ENCODE peak calls at places on chromosomes 6 and 20, in four cellular contexts. One of them, this sample, is unnamed.

GRCh38 chr6:108805611-108806181 is 42.5 kb upstream of the ARMC2 start:
- DNase-seq in fibroblast of lung: no peak
- DNase-seq in H9: no peak
- DNase-seq in mesenchymal stem cell: peak; percentile 14
- DNase-seq in this sample: no peak

GRCh38 chr6:108207013-108207412 is 41.2 kb downstream of the NR2E1 start:
- DNase-seq in fibroblast of lung: no peak
- DNase-seq in H9: no peak
- DNase-seq in mesenchymal stem cell: no peak
- DNase-seq in this sample: no peak

GRCh38 chr6:154440022-154440421 is 70.5 kb downstream of the CNKSR3 start:
- DNase-seq in fibroblast of lung: no peak
- DNase-seq in mesenchymal stem cell: no peak
- DNase-seq in H9: no peak
- DNase-seq in this sample: no peak

GRCh38 chr6:9250852-9251251 is 815.5 kb upstream of the SLC35B3 start:
- DNase-seq in H9: peak; percentile 68
- DNase-seq in mesenchymal stem cell: peak; percentile 38
- DNase-seq in fibroblast of lung: peak; percentile 62
- DNase-seq in this sample: peak; percentile 61

GRCh38 chr20:23928353-23928752 is 48.8 kb upstream of the CST5 start:
- DNase-seq in fibroblast of lung: no peak
- DNase-seq in H9: no peak
- DNase-seq in mesenchymal stem cell: no peak
- DNase-seq in this sample: no peak

GRCh38 chr20:9392892-9393857 is 121.2 kb upstream of the LAMP5 start:
- DNase-seq in fibroblast of lung: peak; percentile 61
- DNase-seq in mesenchymal stem cell: peak; percentile 66
- DNase-seq in H9: peak; percentile 76
- DNase-seq in this sample: peak; percentile 40

GRCh38 chr6:34205466-34205865 is 31.2 kb upstream of the HMGA1 start:
- DNase-seq in mesenchymal stem cell: no peak
- DNase-seq in fibroblast of lung: no peak
- DNase-seq in H9: no peak
- DNase-seq in this sample: peak; percentile 74

GRCh38 chr6:116932496-116932895 is 55.5 kb downstream of the RFX6 start:
- DNase-seq in mesenchymal stem cell: no peak
- DNase-seq in H9: no peak
- DNase-seq in fibroblast of lung: no peak
- DNase-seq in this sample: no peak

GRCh38 chr20:9807176-9807575 is 31.7 kb downstream of the PAK5 start:
- DNase-seq in H9: no peak
- DNase-seq in mesenchymal stem cell: no peak
- DNase-seq in fibroblast of lung: no peak
- DNase-seq in this sample: no peak

GRCh38 chr6:91152824-91153223 is 566.0 kb upstream of the MAP3K7 start:
- DNase-seq in H9: no peak
- DNase-seq in mesenchymal stem cell: no peak
- DNase-seq in fibroblast of lung: no peak
- DNase-seq in this sample: no peak

GRCh38 chr20:6863355-6863754 is 95.9 kb downstream of the BMP2 start:
- DNase-seq in H9: no peak
- DNase-seq in fibroblast of lung: no peak
- DNase-seq in mesenchymal stem cell: no peak
- DNase-seq in this sample: no peak

GRCh38 chr6:35214869-35215664 is 1.3 kb downstream of the SCUBE3 start:
- DNase-seq in mesenchymal stem cell: no peak
- DNase-seq in fibroblast of lung: no peak
- DNase-seq in H9: no peak
- DNase-seq in this sample: no peak

GRCh38 chr6:78670802-78671201 is 196.5 kb upstream of the IRAK1BP1 start:
- DNase-seq in mesenchymal stem cell: no peak
- DNase-seq in H9: no peak
- DNase-seq in fibroblast of lung: no peak
- DNase-seq in this sample: no peak

GRCh38 chr20:39004508-39004907 is 42.4 kb downstream of the DHX35 start:
- DNase-seq in mesenchymal stem cell: no peak
- DNase-seq in fibroblast of lung: no peak
- DNase-seq in H9: no peak
- DNase-seq in this sample: peak; percentile 73

GRCh38 chr20:45312241-45312640 is 4.1 kb upstream of the MATN4 start:
- DNase-seq in fibroblast of lung: no peak
- DNase-seq in H9: no peak
- DNase-seq in mesenchymal stem cell: no peak
- DNase-seq in this sample: no peak

GRCh38 chr20:1469925-1470571 is 3.4 kb upstream of the NSFL1C start:
- DNase-seq in mesenchymal stem cell: peak; percentile 99
- DNase-seq in fibroblast of lung: peak; percentile 99
- DNase-seq in H9: peak; percentile 90
- DNase-seq in this sample: peak; percentile 99

GRCh38 chr6:5151955-5152401 is 66.8 kb downstream of the PPP1R3G start:
- DNase-seq in fibroblast of lung: peak; percentile 88
- DNase-seq in H9: no peak
- DNase-seq in mesenchymal stem cell: no peak
- DNase-seq in this sample: peak; percentile 81

GRCh38 chr20:48605364-48606116 is 222.3 kb downstream of the PREX1 start:
- DNase-seq in mesenchymal stem cell: no peak
- DNase-seq in H9: no peak
- DNase-seq in fibroblast of lung: no peak
- DNase-seq in this sample: no peak

GRCh38 chr20:49677777-49678758 is 35.6 kb downstream of the B4GALT5 start:
- DNase-seq in H9: no peak
- DNase-seq in mesenchymal stem cell: no peak
- DNase-seq in fibroblast of lung: no peak
- DNase-seq in this sample: no peak

GRCh38 chr20:57000441-57000968 is 265.9 kb downstream of the BMP7 start:
- DNase-seq in mesenchymal stem cell: no peak
- DNase-seq in H9: no peak
- DNase-seq in fibroblast of lung: no peak
- DNase-seq in this sample: peak; percentile 74

GRCh38 chr6:138965971-138966370 is 22.1 kb downstream of the REPS1 start:
- DNase-seq in mesenchymal stem cell: no peak
- DNase-seq in H9: no peak
- DNase-seq in fibroblast of lung: no peak
- DNase-seq in this sample: no peak

GRCh38 chr6:121559611-121560269 is 124.3 kb downstream of the GJA1 start:
- DNase-seq in fibroblast of lung: no peak
- DNase-seq in H9: no peak
- DNase-seq in mesenchymal stem cell: no peak
- DNase-seq in this sample: no peak

DNA sequence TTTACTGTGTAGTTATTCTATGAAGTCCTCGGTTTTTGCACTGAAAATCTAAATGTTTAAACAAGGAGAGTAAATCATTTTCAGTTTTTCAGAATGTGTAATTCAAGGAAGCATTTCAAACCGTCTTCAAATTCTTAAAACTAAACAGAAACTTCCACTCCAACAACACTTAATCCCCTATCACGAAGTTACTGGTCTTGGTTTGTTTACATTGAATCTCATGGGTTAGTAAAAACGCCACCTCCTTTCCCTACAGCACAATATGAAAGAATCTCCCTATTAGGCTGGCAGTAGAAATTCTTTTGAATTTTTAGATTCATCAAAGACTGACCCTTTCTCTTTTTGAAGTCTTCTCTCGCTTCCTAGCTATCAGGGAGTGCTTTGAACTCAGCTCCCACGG is 192.9 kb downstream of the AIG1 start:
- DNase-seq in mesenchymal stem cell: peak; percentile 57
- DNase-seq in fibroblast of lung: no peak
- DNase-seq in H9: no peak
- DNase-seq in this sample: no peak
- H3K9ac ChIP-seq in mesenchymal stem cell: no peak overlapping the region
- H3K9ac ChIP-seq in fibroblast of lung: no peak overlapping the region
- H3K9ac ChIP-seq in H9: no peak overlapping the region
- H3K9ac ChIP-seq in this sample: no peak overlapping the region

GRCh38 chr6:44061375-44062104 is 65.7 kb downstream of the MRPL14 start:
- DNase-seq in H9: no peak
- DNase-seq in mesenchymal stem cell: peak; percentile 83
- DNase-seq in fibroblast of lung: peak; percentile 80
- DNase-seq in this sample: peak; percentile 73
- H3K9ac ChIP-seq in H9: no peak overlapping the region
- H3K9ac ChIP-seq in mesenchymal stem cell: peak overlapping the region; percentile 0
- H3K9ac ChIP-seq in fibroblast of lung: no peak overlapping the region
- H3K9ac ChIP-seq in this sample: no peak overlapping the region

GRCh38 chr6:32931211-32931610 is 9.6 kb downstream of the HLA-DMB start:
- DNase-seq in H9: no peak
- DNase-seq in mesenchymal stem cell: no peak
- DNase-seq in fibroblast of lung: no peak
- DNase-seq in this sample: no peak
- H3K9ac ChIP-seq in H9: no peak overlapping the region
- H3K9ac ChIP-seq in mesenchymal stem cell: no peak overlapping the region
- H3K9ac ChIP-seq in fibroblast of lung: no peak overlapping the region
- H3K9ac ChIP-seq in this sample: no peak overlapping the region

GRCh38 chr20:5126512-5127203 is at the start of gene CDS2:
- DNase-seq in H9: peak; percentile 100
- DNase-seq in fibroblast of lung: peak; percentile 97
- DNase-seq in mesenchymal stem cell: peak; percentile 98
- DNase-seq in this sample: peak; percentile 99

GRCh38 chr20:5128886-5129285 is 2.1 kb downstream of the CDS2 start:
- DNase-seq in H9: no peak
- DNase-seq in mesenchymal stem cell: peak; percentile 18
- DNase-seq in fibroblast of lung: no peak
- DNase-seq in this sample: no peak

GRCh38 chr20:5131502-5131901 is 4.7 kb downstream of the CDS2 start:
- DNase-seq in fibroblast of lung: no peak
- DNase-seq in mesenchymal stem cell: no peak
- DNase-seq in H9: no peak
- DNase-seq in this sample: no peak

GRCh38 chr20:5127204-5127858 is 523 bp downstream of the CDS2 start:
- DNase-seq in mesenchymal stem cell: peak; percentile 66
- DNase-seq in H9: peak; percentile 74
- DNase-seq in fibroblast of lung: peak; percentile 53
- DNase-seq in this sample: peak; percentile 51

GRCh38 chr20:5127859-5128409 is 1.1 kb downstream of the CDS2 start:
- DNase-seq in mesenchymal stem cell: peak; percentile 13
- DNase-seq in fibroblast of lung: no peak
- DNase-seq in H9: no peak
- DNase-seq in this sample: no peak
- H3K9ac ChIP-seq in mesenchymal stem cell: peak overlapping the region; percentile 93
- H3K9ac ChIP-seq in fibroblast of lung: peak overlapping the region; percentile 33
- H3K9ac ChIP-seq in H9: peak overlapping the region; percentile 85
- H3K9ac ChIP-seq in this sample: peak overlapping the region; percentile 79

DNA sequence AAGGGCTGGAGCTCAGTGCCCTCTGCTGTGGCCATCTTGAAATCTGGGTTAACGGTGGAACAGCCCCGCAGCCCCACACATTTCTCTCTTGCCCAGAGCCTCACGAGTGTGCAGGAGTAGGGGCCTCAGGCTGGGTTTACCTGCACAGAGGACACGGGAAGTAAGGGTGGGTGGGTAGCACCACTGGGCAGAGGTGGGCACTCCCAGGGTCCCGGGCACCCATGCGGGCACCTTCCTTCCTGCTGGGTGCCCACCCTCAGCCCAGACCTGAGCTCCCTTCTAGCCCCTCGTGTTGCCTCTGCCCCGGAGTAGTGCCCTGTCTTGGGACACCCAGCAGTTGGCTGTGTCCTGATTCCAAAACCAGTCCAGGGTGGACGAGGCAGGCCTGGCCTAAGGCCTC is 11.2 kb downstream of the COL9A3 start:
- DNase-seq in fibroblast of lung: no peak
- DNase-seq in H9: no peak
- DNase-seq in mesenchymal stem cell: no peak
- DNase-seq in this sample: no peak
- H3K9ac ChIP-seq in fibroblast of lung: no peak overlapping the region
- H3K9ac ChIP-seq in H9: no peak overlapping the region
- H3K9ac ChIP-seq in mesenchymal stem cell: no peak overlapping the region
- H3K9ac ChIP-seq in this sample: no peak overlapping the region

DNA sequence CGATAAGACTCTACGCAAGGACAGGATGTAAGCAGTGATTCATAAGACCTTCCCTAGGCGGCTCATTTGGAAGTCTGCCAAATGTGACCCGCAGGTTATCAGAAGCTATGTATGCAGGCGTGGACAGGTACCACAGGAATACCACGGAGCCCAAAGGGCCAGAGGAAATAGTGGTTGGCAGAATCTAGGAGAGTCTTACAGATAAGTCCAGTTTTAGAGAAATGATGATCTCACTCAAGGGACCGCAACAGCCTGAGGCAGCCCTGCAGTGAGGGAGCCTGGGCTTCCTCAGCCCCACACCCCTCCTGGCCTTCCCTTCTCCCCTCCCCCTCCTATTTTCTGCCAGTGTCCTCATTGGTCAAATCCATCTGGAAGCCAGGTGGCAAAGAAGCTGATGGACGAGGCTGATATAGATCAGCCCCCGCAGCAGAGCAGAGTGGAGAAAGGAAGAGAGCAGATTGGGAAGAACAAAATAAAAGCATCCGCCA is 110.6 kb downstream of the FNDC1 start:
- DNase-seq in mesenchymal stem cell: no peak
- DNase-seq in H9: peak; percentile 43
- DNase-seq in fibroblast of lung: peak; percentile 46
- DNase-seq in this sample: peak; percentile 85
- H3K9ac ChIP-seq in mesenchymal stem cell: no peak overlapping the region
- H3K9ac ChIP-seq in H9: no peak overlapping the region
- H3K9ac ChIP-seq in fibroblast of lung: no peak overlapping the region
- H3K9ac ChIP-seq in this sample: no peak overlapping the region

GRCh38 chr6:156719720-156720563 is 57.2 kb upstream of the ARID1B start:
- DNase-seq in H9: peak; percentile 65
- DNase-seq in mesenchymal stem cell: peak; percentile 88
- DNase-seq in fibroblast of lung: peak; percentile 90
- DNase-seq in this sample: peak; percentile 93
- H3K9ac ChIP-seq in H9: no peak overlapping the region
- H3K9ac ChIP-seq in mesenchymal stem cell: peak overlapping the region; percentile 88
- H3K9ac ChIP-seq in fibroblast of lung: peak overlapping the region; percentile 53
- H3K9ac ChIP-seq in this sample: peak overlapping the region; percentile 68

DNA sequence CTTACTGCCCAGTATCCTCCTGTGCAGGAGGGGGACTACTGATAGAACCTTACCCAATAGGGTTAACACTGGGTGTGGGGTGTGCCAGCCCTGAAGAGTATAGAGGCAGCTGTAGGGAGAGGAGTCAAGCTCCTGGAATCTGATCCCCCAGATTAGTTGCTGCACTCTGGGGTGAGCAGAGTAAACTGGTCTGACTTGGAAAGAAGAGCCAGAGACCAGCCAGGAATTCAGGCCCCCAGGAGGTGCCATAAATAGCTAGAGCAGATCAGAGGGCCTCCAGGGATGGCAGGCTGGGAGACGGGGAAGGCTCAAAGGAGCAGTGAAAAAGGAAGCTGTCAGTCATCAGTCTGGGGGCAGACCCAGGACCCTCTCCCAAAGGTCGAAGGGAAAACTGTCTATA is 3.5 kb upstream of the APOBEC2 start:
- DNase-seq in fibroblast of lung: no peak
- DNase-seq in mesenchymal stem cell: no peak
- DNase-seq in H9: no peak
- DNase-seq in this sample: no peak
- H3K9ac ChIP-seq in fibroblast of lung: no peak overlapping the region
- H3K9ac ChIP-seq in mesenchymal stem cell: no peak overlapping the region
- H3K9ac ChIP-seq in H9: no peak overlapping the region
- H3K9ac ChIP-seq in this sample: no peak overlapping the region

DNA sequence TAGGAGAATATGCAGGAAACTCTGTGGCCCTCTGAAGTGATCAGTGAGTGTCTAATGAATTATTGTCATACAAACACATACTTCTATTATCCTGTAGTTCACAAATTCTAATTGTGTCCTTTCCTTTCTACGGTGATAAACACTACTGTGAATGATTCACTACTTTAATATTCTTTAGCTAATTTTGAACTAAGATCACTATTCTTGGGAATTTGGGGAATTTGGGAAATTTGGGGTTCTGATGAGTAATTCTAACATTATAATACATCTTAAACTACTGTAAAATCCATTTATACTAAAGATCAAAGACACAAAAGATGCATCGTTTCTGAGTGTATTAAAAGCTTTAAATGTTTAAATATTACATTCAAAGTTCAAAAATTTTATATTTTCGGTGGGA is 1287.2 kb upstream of the CITED2 start:
- DNase-seq in fibroblast of lung: peak; percentile 70
- DNase-seq in H9: no peak
- DNase-seq in mesenchymal stem cell: no peak
- DNase-seq in this sample: no peak
- H3K9ac ChIP-seq in fibroblast of lung: no peak overlapping the region
- H3K9ac ChIP-seq in H9: no peak overlapping the region
- H3K9ac ChIP-seq in mesenchymal stem cell: peak overlapping the region; percentile 25
- H3K9ac ChIP-seq in this sample: no peak overlapping the region

This sample was measured in mammary epithelial cell.